ENCODE peak calls at places on chromosomes 5 and 9, in ten cellular contexts. Z is nephron progenitor cell; Y is NCI-H774; V is activated T-helper 1 cell treated with anti-CD3 and anti-CD28 coated beads, Interleukin-12 subunit alpha, Interleukin-12 subunit beta, Interleukin-2, Interleukin-4 antibody, amounts not matched to agents 30 ng/mL and 10 ng/mL and 1 ng/mL, durations not matched to agents 14 hours and 24 hours and 36 hours; W is activated CD4-positive, alpha-beta T cell treated with anti-CD3 and anti-CD28 coated beads, Interleukin-2, amount 50 U/mL, for 24 hours; D is mesendoderm; C is islet precursor cell; S is posterior cingulate gyrus; M is ACHN; R is mucosa of gallbladder. H is an unnamed sample.

GRCh38 chr5:141420855-141421488 is at the start of gene PCDHGA11:
- DNase-seq in C (peak), V (peak), S (no peak), D (peak), M (peak), R (no peak), Z (no peak), W (no peak), Y (no peak), H (peak)

GRCh38 chr9:93127395-93127911 is 6.6 kb downstream of the NINJ1 start:
- DNase-seq in V (no peak), Y (no peak), M (no peak), Z (no peak), S (peak), C (peak), R (no peak), W (no peak), D (no peak), H (no peak)

GRCh38 chr9:93467062-93467416 is 13.7 kb upstream of the FAM120AOS start:
- DNase-seq in Z (no peak), S (no peak), D (no peak), Y (no peak), M (no peak), C (no peak), V (no peak), R (no peak), W (no peak), H (no peak)

GRCh38 chr9:89654025-89654662 is 49.3 kb downstream of the GADD45G start:
- DNase-seq in Z (no peak), V (no peak), W (no peak), S (no peak), Y (no peak), C (no peak), D (peak), M (no peak), R (peak), H (no peak)

GRCh38 chr5:143720689-143721088 is 91.3 kb upstream of the HMHB1 start:
- DNase-seq in V (no peak), R (no peak), D (no peak), Z (no peak), C (no peak), Y (no peak), M (no peak), W (no peak), S (no peak), H (no peak)

GRCh38 chr5:90530736-90531487 is 1.5 kb upstream of the LYSMD3 start:
- DNase-seq in Z (no peak), Y (no peak), D (no peak), W (no peak), V (no peak), R (no peak), S (no peak), M (no peak), C (no peak), H (no peak)

GRCh38 chr5:166979576-166979975 is 1311.9 kb upstream of the WWC1 start:
- DNase-seq in Y (no peak), V (no peak), C (no peak), R (no peak), M (no peak), D (peak), W (no peak), Z (no peak), S (no peak), H (no peak)

GRCh38 chr9:123309611-123310010 is 41.2 kb upstream of the STRBP start:
- DNase-seq in S (no peak), V (no peak), C (peak), M (no peak), Z (no peak), R (no peak), D (no peak), W (no peak), Y (no peak), H (no peak)

GRCh38 chr9:105510024-105510423 is 47.9 kb upstream of the FKTN start:
- DNase-seq in R (no peak), M (no peak), D (no peak), Z (no peak), S (no peak), W (no peak), C (no peak), Y (no peak), V (no peak), H (no peak)

GRCh38 chr5:15254607-15255006 is 245.4 kb upstream of the FBXL7 start:
- DNase-seq in C (no peak), R (no peak), S (no peak), Z (no peak), V (no peak), M (no peak), D (no peak), W (no peak), Y (no peak), H (no peak)

GRCh38 chr5:151661096-151661495 is 25.6 kb downstream of the SPARC start:
- DNase-seq in C (no peak), S (no peak), Z (no peak), R (no peak), W (no peak), V (no peak), Y (no peak), M (no peak), D (peak), H (no peak)

GRCh38 chr5:132471944-132472343 is 18.6 kb downstream of the IRF1 start:
- DNase-seq in Y (no peak), C (no peak), V (no peak), W (no peak), R (no peak), Z (no peak), D (no peak), M (peak), S (no peak), H (no peak)

GRCh38 chr5:73686912-73687311 is 60.9 kb downstream of the ARHGEF28 start:
- DNase-seq in C (no peak), Z (no peak), W (no peak), Y (no peak), V (no peak), R (no peak), S (no peak), D (no peak), M (no peak), H (no peak)

GRCh38 chr5:164597293-164597900 is 1092.0 kb downstream of the MAT2B start:
- DNase-seq in V (no peak), Z (peak), W (no peak), D (peak), S (no peak), Y (no peak), R (no peak), C (no peak), M (peak), H (no peak)

GRCh38 chr9:129866373-129867137 is 31.3 kb downstream of the USP20 start:
- DNase-seq in M (no peak), W (peak), S (no peak), Y (no peak), D (no peak), Z (no peak), R (no peak), V (peak), C (no peak), H (no peak)

GRCh38 chr5:180208435-180209081 is 453 bp downstream of the RASGEF1C start:
- DNase-seq in M (peak), D (peak), Y (no peak), Z (peak), S (no peak), R (no peak), V (no peak), C (no peak), W (no peak), H (no peak)

GRCh38 chr9:114529285-114529684 is 24.0 kb upstream of the WHRN start:
- DNase-seq in R (no peak), S (no peak), W (no peak), Y (no peak), M (no peak), V (no peak), D (no peak), Z (no peak), C (no peak), H (no peak)

GRCh38 chr5:83340511-83340918 is 131.0 kb upstream of the VCAN start:
- DNase-seq in V (peak), M (no peak), Z (no peak), R (no peak), W (no peak), D (no peak), Y (no peak), C (no peak), S (no peak), H (no peak)

GRCh38 chr5:58775699-58776098 is 192.8 kb downstream of the RAB3C start:
- DNase-seq in Y (no peak), V (no peak), C (no peak), W (no peak), R (no peak), S (no peak), M (no peak), Z (no peak), D (peak), H (no peak)

GRCh38 chr5:67795781-67796477 is 419.6 kb upstream of the PIK3R1 start:
- DNase-seq in S (no peak), R (no peak), D (no peak), W (no peak), Z (no peak), M (no peak), C (no peak), Y (no peak), V (no peak), H (no peak)

GRCh38 chr5:172076783-172077244 is 70.4 kb upstream of the FBXW11 start:
- DNase-seq in Z (no peak), R (no peak), Y (no peak), V (no peak), D (peak), W (no peak), M (no peak), C (peak), S (no peak), H (peak)

GRCh38 chr9:71638627-71639026 is 129.7 kb downstream of the CEMIP2 start:
- DNase-seq in D (no peak), W (no peak), Y (no peak), M (no peak), S (no peak), V (peak), R (peak), C (no peak), Z (no peak), H (no peak)

GRCh38 chr9:90907056-90907445 is 105.4 kb downstream of the SYK start:
- DNase-seq in D (no peak), Z (no peak), V (no peak), S (peak), C (no peak), R (no peak), Y (no peak), W (no peak), M (no peak), H (no peak)

GRCh38 chr5:52870448-52870847 is 82.7 kb downstream of the ITGA1 start:
- DNase-seq in W (no peak), Y (no peak), R (no peak), M (peak), D (no peak), V (no peak), C (peak), S (no peak), Z (peak), H (peak)

GRCh38 chr9:99577351-99577750 is 244.3 kb upstream of the NR4A3 start:
- DNase-seq in W (no peak), Z (no peak), Y (no peak), C (no peak), D (no peak), S (no peak), M (no peak), R (no peak), V (no peak), H (no peak)

GRCh38 chr9:128635266-128636023 is 21.2 kb downstream of the DYNC2I2 start:
- DNase-seq in R (peak), M (peak), Z (peak), Y (peak), V (no peak), S (peak), C (peak), D (peak), W (no peak), H (peak)

GRCh38 chr5:142322747-142323479 is 1.9 kb downstream of the SPRY4 start:
- DNase-seq in W (no peak), D (no peak), C (no peak), Z (no peak), Y (no peak), S (no peak), M (no peak), V (no peak), R (no peak), H (peak)

GRCh38 chr5:103981592-103981991 is 419.0 kb upstream of the NUDT12 start:
- DNase-seq in R (no peak), Y (no peak), D (no peak), W (no peak), V (no peak), S (no peak), M (no peak), Z (no peak), C (no peak), H (no peak)

GRCh38 chr5:178551059-178551458 is 39.1 kb downstream of the COL23A1 start:
- DNase-seq in W (no peak), V (no peak), D (no peak), M (peak), R (no peak), Y (no peak), S (no peak), C (no peak), Z (no peak), H (no peak)

GRCh38 chr9:89497978-89498844 is at the start of gene SEMA4D:
- DNase-seq in R (peak), V (peak), M (peak), Z (peak), Y (peak), C (peak), D (peak), W (no peak), S (peak), H (peak)

GRCh38 chr9:137492464-137493162 is 33.5 kb upstream of the NSMF start:
- DNase-seq in V (peak), R (no peak), Y (peak), S (peak), C (peak), Z (no peak), D (peak), M (no peak), W (no peak), H (peak)

GRCh38 chr9:129544766-129545165 is 76.1 kb downstream of the C9orf50 start:
- DNase-seq in R (no peak), S (no peak), V (no peak), Y (no peak), C (no peak), W (no peak), M (no peak), Z (no peak), D (no peak), H (no peak)

GRCh38 chr9:124218438-124219289 is 39.1 kb upstream of the NEK6 start:
- DNase-seq in D (no peak), Z (no peak), Y (no peak), V (peak), W (no peak), R (peak), S (no peak), C (peak), M (peak), H (no peak)

GRCh38 chr5:7261049-7261448 is 134.9 kb upstream of the ADCY2 start:
- DNase-seq in S (no peak), D (peak), M (peak), W (no peak), V (no peak), R (peak), Y (peak), Z (peak), C (peak), H (peak)

GRCh38 chr9:105341784-105342183 is 97.3 kb downstream of the SLC44A1 start:
- DNase-seq in W (no peak), M (peak), R (no peak), V (no peak), D (no peak), Y (no peak), C (no peak), S (no peak), Z (no peak), H (no peak)

GRCh38 chr5:56908942-56909293 is 478 bp upstream of the SETD9 start:
- DNase-seq in V (no peak), M (no peak), R (no peak), S (peak), D (no peak), Y (peak), W (no peak), C (no peak), Z (no peak), H (no peak)

GRCh38 chr5:12911156-12911555 is 1006.9 kb upstream of the CTNND2 start:
- DNase-seq in D (no peak), C (no peak), M (no peak), Z (no peak), S (no peak), W (no peak), R (no peak), V (no peak), Y (no peak), H (no peak)